ENCODE peak calls at places on chromosomes 11 and 22, in eight cellular contexts. H is aorta; N is neuronal stem cell; T is pancreas; S is cardiac muscle cell; L is kidney; U is CD8-positive, alpha-beta T cell; J is thoracic aorta. W is an unnamed sample.
A peak's percentile ranks its signal among the peaks of the same experiment; 100 is the strongest.

GRCh38 chr22:35894937-35895708 is 133.5 kb downstream of the RBFOX2 start:
- DNase-seq in U (no peak), J (peak; percentile 34), L (no peak), H (no peak), S (peak; percentile 88), T (no peak), N (no peak), W (peak; percentile 77)

GRCh38 chr22:17268501-17269223 is 49.4 kb upstream of the ADA2 start:
- DNase-seq in T (no peak), N (no peak), S (no peak), J (no peak), L (peak; percentile 45), U (no peak), H (peak; percentile 50), W (no peak)

GRCh38 chr22:44037519-44038370 is 13.6 kb downstream of the PARVB start:
- DNase-seq in N (no peak), L (no peak), J (no peak), S (peak; percentile 82), U (no peak), T (no peak), H (no peak), W (peak; percentile 62)

GRCh38 chr11:103325686-103326069 is 216.5 kb downstream of the DYNC2H1 start:
- DNase-seq in U (no peak), T (no peak), S (no peak), H (no peak), N (peak; percentile 12), J (no peak), L (no peak), W (no peak)

GRCh38 chr11:84250834-84251613 is 964.9 kb upstream of the CCDC90B start:
- DNase-seq in L (no peak), N (no peak), S (no peak), J (no peak), H (no peak), T (no peak), U (no peak), W (no peak)

GRCh38 chr11:44005956-44006355 is 41.8 kb upstream of the ACCSL start:
- DNase-seq in U (no peak), N (no peak), J (no peak), H (no peak), T (no peak), S (no peak), L (no peak), W (peak; percentile 61)

GRCh38 chr11:2762031-2762380 is 62.2 kb upstream of the KCNQ1OT1 start:
- DNase-seq in S (no peak), J (no peak), T (no peak), H (no peak), N (no peak), L (no peak), U (no peak), W (no peak)

GRCh38 chr11:68432874-68433273 is 27.7 kb upstream of the PPP6R3 start:
- DNase-seq in N (no peak), T (no peak), J (no peak), S (no peak), H (no peak), U (no peak), L (no peak), W (no peak)

GRCh38 chr22:23012081-23012622 is 58.2 kb upstream of the GNAZ start:
- DNase-seq in T (no peak), S (no peak), L (no peak), U (no peak), J (no peak), N (no peak), H (no peak), W (no peak)

GRCh38 chr11:14124886-14125285 is 162.4 kb downstream of the SPON1 start:
- DNase-seq in J (no peak), N (no peak), H (no peak), L (no peak), S (no peak), U (no peak), T (no peak), W (no peak)

GRCh38 chr22:19875061-19875530 is 20.4 kb upstream of the GNB1L start:
- DNase-seq in N (no peak), L (peak; percentile 56), J (no peak), T (peak; percentile 53), U (no peak), S (no peak), H (no peak), W (no peak)

GRCh38 chr22:20996031-20996410 is 5.9 kb downstream of the THAP7 start:
- DNase-seq in N (no peak), U (no peak), L (no peak), H (no peak), T (no peak), S (no peak), J (no peak), W (no peak)

GRCh38 chr22:35462558-35463230 is 62.8 kb downstream of the MCM5 start:
- DNase-seq in H (no peak), U (no peak), J (no peak), T (no peak), N (no peak), L (no peak), S (no peak), W (no peak)

GRCh38 chr22:32023251-32023827 is 19.7 kb upstream of the SLC5A1 start:
- DNase-seq in T (no peak), L (no peak), N (no peak), U (no peak), S (no peak), H (no peak), J (no peak), W (no peak)

GRCh38 chr22:35883028-35883620 is 145.5 kb downstream of the RBFOX2 start:
- DNase-seq in U (no peak), H (no peak), S (peak; percentile 65), T (no peak), L (no peak), N (no peak), J (no peak), W (no peak)

GRCh38 chr11:77779935-77780334 is 40.6 kb downstream of the RSF1 start:
- DNase-seq in S (peak; percentile 61), N (peak; percentile 30), J (no peak), H (no peak), T (no peak), L (no peak), U (no peak), W (no peak)

DNA sequence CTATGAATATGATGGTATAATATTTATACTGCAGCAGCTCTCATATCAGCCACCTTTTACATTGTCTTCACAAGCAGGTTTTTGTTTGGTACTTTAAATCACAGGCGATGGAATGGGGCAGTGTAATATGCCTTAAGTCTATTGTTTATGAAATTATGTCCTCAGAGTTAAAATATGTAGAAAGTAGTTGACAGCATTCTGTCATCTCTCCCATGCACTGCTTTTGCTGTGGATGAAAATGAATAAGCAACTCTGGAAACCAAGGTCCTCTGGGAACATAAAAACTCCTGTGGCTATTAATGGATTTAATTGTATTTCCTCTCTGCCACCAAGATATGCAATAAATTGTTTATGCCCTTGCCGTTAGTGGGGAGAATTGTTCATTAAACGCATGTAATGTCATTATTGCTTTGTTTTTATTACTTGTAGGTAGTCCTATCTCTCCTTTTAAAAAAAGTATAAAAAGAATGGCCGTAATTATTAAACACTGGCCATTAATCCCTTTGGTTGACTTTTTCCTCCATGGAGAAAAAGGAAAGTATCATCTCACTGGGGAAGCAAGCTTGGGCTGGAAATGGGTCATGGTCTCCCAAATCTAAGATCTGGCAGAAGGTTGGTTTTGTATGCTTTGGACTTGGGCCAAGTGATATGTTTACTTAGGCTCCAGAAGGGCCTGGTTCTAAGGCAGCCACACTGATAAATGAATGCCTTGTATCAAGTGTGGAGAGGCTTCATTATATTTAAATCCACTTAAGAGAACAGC is 13.0 kb downstream of the PACS1 start:
- DNase-seq in L (no peak), S (peak; percentile 46), U (no peak), T (no peak), J (no peak), H (no peak), N (no peak), W (no peak)
- H3K4me1 ChIP-seq in L (peaks cover 12% of the 10 kb centered on the region), S (peaks cover 23% of the 10 kb centered on the region), U (peaks cover 91% of the 10 kb centered on the region), T (peaks cover 43% of the 10 kb centered on the region), J (peaks cover 39% of the 10 kb centered on the region), H (peaks cover 12% of the 10 kb centered on the region), N (peaks cover 2% of the 10 kb centered on the region), W (peaks cover 62% of the 10 kb centered on the region)

DNA sequence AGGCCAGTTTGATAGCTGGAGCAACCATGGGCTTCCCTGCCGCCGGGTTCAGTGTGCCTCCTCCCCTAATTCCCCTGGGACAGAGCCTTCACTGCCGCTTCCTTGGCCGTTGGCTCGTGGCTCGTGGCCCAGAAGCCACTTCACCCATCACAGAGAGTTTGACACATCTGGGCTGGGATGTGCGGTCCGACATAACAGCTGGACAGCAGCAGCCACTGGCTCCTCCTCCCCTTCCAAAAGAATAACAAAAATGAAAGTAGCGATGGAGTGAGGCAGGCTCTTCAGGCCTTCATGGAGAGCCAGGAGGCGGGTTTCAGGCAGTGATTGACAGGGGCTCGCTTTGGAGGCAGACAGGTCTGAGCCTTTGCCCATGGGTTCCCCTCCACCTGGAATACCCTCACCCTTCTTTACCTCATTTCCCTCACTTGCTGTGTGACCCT is 8.2 kb downstream of the CREB3L1 start:
- DNase-seq in L (peak; percentile 87), H (no peak), S (peak; percentile 86), N (no peak), J (no peak), U (no peak), T (no peak), W (no peak)
- H3K4me3 ChIP-seq in L (no peak overlapping the region), H (no peak overlapping the region), S (no peak overlapping the region), N (no peak overlapping the region), J (peak overlapping the region; percentile 35), U (no peak overlapping the region), T (no peak overlapping the region), W (peak overlapping the region; percentile 22)

DNA sequence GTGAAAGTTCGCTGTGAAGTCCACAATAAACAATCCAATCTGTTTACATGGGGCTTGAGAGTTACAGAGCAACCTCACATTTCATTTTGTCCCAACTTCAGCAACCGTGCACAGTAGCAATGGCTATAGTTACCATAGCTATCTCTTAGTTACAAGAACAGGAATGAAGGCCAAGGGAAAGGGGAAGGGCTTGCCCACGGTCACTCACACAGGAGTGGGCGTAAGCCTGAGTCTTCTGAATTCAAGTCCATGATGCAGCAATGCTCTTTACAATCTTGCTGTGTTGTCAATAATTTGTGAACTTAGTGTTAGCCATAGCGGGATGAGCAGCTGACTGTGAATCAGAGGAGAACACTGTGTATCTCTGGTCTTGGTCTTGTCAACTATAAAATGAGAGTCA is 102.9 kb downstream of the ADAMTS15 start:
- DNase-seq in L (no peak), T (no peak), U (no peak), J (no peak), S (no peak), H (no peak), N (no peak), W (no peak)
- H3K4me1 ChIP-seq in L (no peaks in the 10 kb centered on the region), T (peaks cover 14% of the 10 kb centered on the region), U (no peaks in the 10 kb centered on the region), J (no peaks in the 10 kb centered on the region), S (peaks cover 11% of the 10 kb centered on the region), H (no peaks in the 10 kb centered on the region), N (no peaks in the 10 kb centered on the region), W (no peaks in the 10 kb centered on the region)

GRCh38 chr11:813440-814096 is 3.8 kb downstream of the RPLP2 start:
- DNase-seq in N (no peak), J (no peak), S (no peak), H (no peak), T (no peak), L (no peak), U (no peak), W (no peak)

GRCh38 chr11:810040-810567 is 337 bp downstream of the RPLP2 start:
- DNase-seq in T (no peak), J (no peak), U (no peak), H (no peak), S (no peak), N (no peak), L (no peak), W (no peak)

GRCh38 chr11:813037-813436 is 3.3 kb downstream of the RPLP2 start:
- DNase-seq in N (no peak), S (no peak), L (no peak), T (no peak), J (no peak), H (no peak), U (no peak), W (no peak)

GRCh38 chr11:811446-812245 is 1.9 kb downstream of the RPLP2 start:
- DNase-seq in T (no peak), J (no peak), U (no peak), H (no peak), N (no peak), L (no peak), S (no peak), W (no peak)

GRCh38 chr11:812390-812789 is 2.6 kb downstream of the RPLP2 start:
- DNase-seq in L (no peak), H (no peak), J (no peak), N (no peak), T (no peak), U (no peak), S (no peak), W (no peak)
- H3K4me3 ChIP-seq in L (no peak overlapping the region), H (no peak overlapping the region), J (no peak overlapping the region), N (no peak overlapping the region), T (no peak overlapping the region), U (no peak overlapping the region), S (no peak overlapping the region), W (no peak overlapping the region)

W was measured in tibial artery.